ENCODE peak calls at places on chromosomes 3 and 15, in eight cellular contexts. One of them, this sample, is unnamed.

GRCh38 chr3:41519746-41520145 is 320.4 kb downstream of the CTNNB1 start:
- DNase-seq in mesendoderm: no peak
- DNase-seq in fibroblast of lung: no peak
- DNase-seq in IMR-90: no peak
- DNase-seq in HCT116: no peak
- DNase-seq in upper lobe of right lung: no peak
- DNase-seq in hepatocyte: no peak
- DNase-seq in mesenchymal stem cell: no peak
- DNase-seq in this sample: no peak

GRCh38 chr3:121411554-121411953 is 134.2 kb downstream of the POLQ start:
- DNase-seq in mesendoderm: no peak
- DNase-seq in fibroblast of lung: peak; percentile 10
- DNase-seq in IMR-90: peak; percentile 40
- DNase-seq in HCT116: no peak
- DNase-seq in upper lobe of right lung: no peak
- DNase-seq in hepatocyte: no peak
- DNase-seq in mesenchymal stem cell: no peak
- DNase-seq in this sample: no peak

GRCh38 chr3:62475940-62476339 is 102.6 kb upstream of the FEZF2 start:
- DNase-seq in mesendoderm: no peak
- DNase-seq in fibroblast of lung: no peak
- DNase-seq in IMR-90: no peak
- DNase-seq in HCT116: no peak
- DNase-seq in upper lobe of right lung: no peak
- DNase-seq in hepatocyte: no peak
- DNase-seq in mesenchymal stem cell: no peak
- DNase-seq in this sample: no peak

GRCh38 chr3:127690823-127691452 is 18.2 kb downstream of the ABTB1 start:
- DNase-seq in mesendoderm: peak; percentile 88
- DNase-seq in fibroblast of lung: peak; percentile 68
- DNase-seq in IMR-90: peak; percentile 70
- DNase-seq in HCT116: peak; percentile 43
- DNase-seq in upper lobe of right lung: peak; percentile 69
- DNase-seq in hepatocyte: peak; percentile 73
- DNase-seq in mesenchymal stem cell: peak; percentile 76
- DNase-seq in this sample: peak; percentile 70

GRCh38 chr3:122395582-122395981 is 11.6 kb downstream of the FAM162A start:
- DNase-seq in mesendoderm: no peak
- DNase-seq in fibroblast of lung: no peak
- DNase-seq in IMR-90: no peak
- DNase-seq in HCT116: no peak
- DNase-seq in upper lobe of right lung: no peak
- DNase-seq in hepatocyte: no peak
- DNase-seq in mesenchymal stem cell: no peak
- DNase-seq in this sample: no peak

GRCh38 chr3:99323940-99324339 is 314.5 kb upstream of the COL8A1 start:
- DNase-seq in mesendoderm: no peak
- DNase-seq in fibroblast of lung: no peak
- DNase-seq in IMR-90: no peak
- DNase-seq in HCT116: no peak
- DNase-seq in upper lobe of right lung: no peak
- DNase-seq in hepatocyte: no peak
- DNase-seq in mesenchymal stem cell: no peak
- DNase-seq in this sample: no peak

GRCh38 chr3:58989173-58989572 is 60.7 kb downstream of the CFAP20DC start:
- DNase-seq in mesendoderm: no peak
- DNase-seq in fibroblast of lung: peak; percentile 79
- DNase-seq in IMR-90: peak; percentile 87
- DNase-seq in HCT116: no peak
- DNase-seq in upper lobe of right lung: no peak
- DNase-seq in hepatocyte: no peak
- DNase-seq in mesenchymal stem cell: peak; percentile 35
- DNase-seq in this sample: no peak

GRCh38 chr3:38575279-38575843 is 74.1 kb downstream of the SCN5A start:
- DNase-seq in mesendoderm: no peak
- DNase-seq in fibroblast of lung: no peak
- DNase-seq in IMR-90: no peak
- DNase-seq in HCT116: no peak
- DNase-seq in upper lobe of right lung: peak; percentile 32
- DNase-seq in hepatocyte: peak; percentile 1
- DNase-seq in mesenchymal stem cell: no peak
- DNase-seq in this sample: no peak

GRCh38 chr3:71087109-71088018 is 496.2 kb downstream of the FOXP1 start:
- DNase-seq in mesendoderm: no peak
- DNase-seq in fibroblast of lung: peak; percentile 71
- DNase-seq in IMR-90: peak; percentile 51
- DNase-seq in HCT116: no peak
- DNase-seq in upper lobe of right lung: no peak
- DNase-seq in hepatocyte: no peak
- DNase-seq in mesenchymal stem cell: peak; percentile 81
- DNase-seq in this sample: no peak

GRCh38 chr15:75449585-75450306 is 1.7 kb downstream of the SIN3A start:
- DNase-seq in mesendoderm: no peak
- DNase-seq in fibroblast of lung: no peak
- DNase-seq in IMR-90: no peak
- DNase-seq in HCT116: no peak
- DNase-seq in upper lobe of right lung: no peak
- DNase-seq in hepatocyte: no peak
- DNase-seq in mesenchymal stem cell: no peak
- DNase-seq in this sample: no peak

GRCh38 chr15:85621096-85621495 is 173.6 kb downstream of the KLHL25 start:
- DNase-seq in mesendoderm: no peak
- DNase-seq in fibroblast of lung: peak; percentile 48
- DNase-seq in IMR-90: no peak
- DNase-seq in HCT116: no peak
- DNase-seq in upper lobe of right lung: no peak
- DNase-seq in hepatocyte: no peak
- DNase-seq in mesenchymal stem cell: no peak
- DNase-seq in this sample: no peak

GRCh38 chr15:31327674-31328424 is 1.2 kb downstream of the KLF13 start:
- DNase-seq in mesendoderm: peak; percentile 48
- DNase-seq in fibroblast of lung: peak; percentile 18
- DNase-seq in IMR-90: peak; percentile 19
- DNase-seq in HCT116: no peak
- DNase-seq in upper lobe of right lung: peak; percentile 93
- DNase-seq in hepatocyte: peak; percentile 89
- DNase-seq in mesenchymal stem cell: peak; percentile 52
- DNase-seq in this sample: peak; percentile 82

GRCh38 chr3:13189639-13190375 is 116.6 kb upstream of the IQSEC1 start:
- DNase-seq in mesendoderm: no peak
- DNase-seq in fibroblast of lung: peak; percentile 23
- DNase-seq in IMR-90: peak; percentile 36
- DNase-seq in HCT116: no peak
- DNase-seq in upper lobe of right lung: no peak
- DNase-seq in hepatocyte: peak; percentile 57
- DNase-seq in mesenchymal stem cell: peak; percentile 63
- DNase-seq in this sample: no peak

GRCh38 chr15:48440084-48440483 is 108.9 kb downstream of the DUT start:
- DNase-seq in mesendoderm: peak; percentile 86
- DNase-seq in fibroblast of lung: peak; percentile 96
- DNase-seq in IMR-90: peak; percentile 87
- DNase-seq in HCT116: no peak
- DNase-seq in upper lobe of right lung: no peak
- DNase-seq in hepatocyte: no peak
- DNase-seq in mesenchymal stem cell: peak; percentile 63
- DNase-seq in this sample: no peak

GRCh38 chr15:26069204-26069603 is 206.1 kb upstream of the ATP10A start:
- DNase-seq in mesendoderm: no peak
- DNase-seq in fibroblast of lung: no peak
- DNase-seq in IMR-90: no peak
- DNase-seq in HCT116: no peak
- DNase-seq in upper lobe of right lung: no peak
- DNase-seq in hepatocyte: no peak
- DNase-seq in mesenchymal stem cell: no peak
- DNase-seq in this sample: no peak

GRCh38 chr3:468172-468571 is 271.6 kb downstream of the CHL1 start:
- DNase-seq in mesendoderm: peak; percentile 29
- DNase-seq in fibroblast of lung: no peak
- DNase-seq in IMR-90: no peak
- DNase-seq in HCT116: no peak
- DNase-seq in upper lobe of right lung: no peak
- DNase-seq in hepatocyte: peak; percentile 21
- DNase-seq in mesenchymal stem cell: no peak
- DNase-seq in this sample: no peak

GRCh38 chr15:101137312-101137940 is 114.4 kb downstream of the CHSY1 start:
- DNase-seq in mesendoderm: no peak
- DNase-seq in fibroblast of lung: no peak
- DNase-seq in IMR-90: no peak
- DNase-seq in HCT116: no peak
- DNase-seq in upper lobe of right lung: no peak
- DNase-seq in hepatocyte: no peak
- DNase-seq in mesenchymal stem cell: no peak
- DNase-seq in this sample: no peak

DNA sequence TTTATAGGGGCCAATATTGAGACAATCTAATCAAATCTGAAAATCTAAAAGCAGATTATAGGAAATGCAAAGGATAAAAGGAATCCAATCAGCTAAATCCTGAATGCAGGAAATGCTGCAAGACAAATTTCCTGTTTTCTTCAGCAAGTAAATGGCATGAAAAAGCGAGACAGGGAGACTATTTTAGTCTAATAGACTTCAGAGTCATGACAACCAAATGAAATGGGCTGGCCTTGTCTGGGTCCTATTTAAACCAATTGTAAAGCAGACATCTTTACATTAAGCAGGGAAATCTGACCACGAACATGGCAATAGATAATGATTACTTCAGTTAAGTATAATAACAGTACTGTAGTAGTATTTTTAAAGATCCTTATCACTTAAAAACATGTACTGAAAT is 2.1 kb downstream of the DBR1 start:
- DNase-seq in mesendoderm: no peak
- DNase-seq in fibroblast of lung: no peak
- DNase-seq in IMR-90: no peak
- DNase-seq in HCT116: no peak
- DNase-seq in upper lobe of right lung: no peak
- DNase-seq in hepatocyte: no peak
- DNase-seq in mesenchymal stem cell: no peak
- DNase-seq in this sample: no peak
- H3K36me3 ChIP-seq in mesendoderm: peaks cover 3% of the 10 kb centered on the region
- H3K36me3 ChIP-seq in fibroblast of lung: peaks cover 4% of the 10 kb centered on the region
- H3K36me3 ChIP-seq in IMR-90: peaks cover 14% of the 10 kb centered on the region
- H3K36me3 ChIP-seq in HCT116: peaks cover 20% of the 10 kb centered on the region
- H3K36me3 ChIP-seq in upper lobe of right lung: peaks cover 50% of the 10 kb centered on the region
- H3K36me3 ChIP-seq in hepatocyte: no peaks in the 10 kb centered on the region
- H3K36me3 ChIP-seq in mesenchymal stem cell: peaks cover 12% of the 10 kb centered on the region
- H3K36me3 ChIP-seq in this sample: peaks cover 1% of the 10 kb centered on the region

GRCh38 chr3:14450506-14450905 is 48.1 kb downstream of the SLC6A6 start:
- DNase-seq in mesendoderm: no peak
- DNase-seq in fibroblast of lung: no peak
- DNase-seq in IMR-90: no peak
- DNase-seq in HCT116: no peak
- DNase-seq in upper lobe of right lung: no peak
- DNase-seq in hepatocyte: no peak
- DNase-seq in mesenchymal stem cell: no peak
- DNase-seq in this sample: no peak
- H3K36me3 ChIP-seq in mesendoderm: peaks cover 31% of the 10 kb centered on the region
- H3K36me3 ChIP-seq in fibroblast of lung: peaks cover 14% of the 10 kb centered on the region
- H3K36me3 ChIP-seq in IMR-90: peaks cover 50% of the 10 kb centered on the region
- H3K36me3 ChIP-seq in HCT116: peaks cover 25% of the 10 kb centered on the region
- H3K36me3 ChIP-seq in upper lobe of right lung: peaks cover 72% of the 10 kb centered on the region
- H3K36me3 ChIP-seq in hepatocyte: peaks cover 3% of the 10 kb centered on the region
- H3K36me3 ChIP-seq in mesenchymal stem cell: peaks cover 78% of the 10 kb centered on the region
- H3K36me3 ChIP-seq in this sample: peaks cover 11% of the 10 kb centered on the region

GRCh38 chr3:44805960-44806359 is 44.4 kb downstream of the KIF15 start:
- DNase-seq in mesendoderm: peak; percentile 17
- DNase-seq in fibroblast of lung: no peak
- DNase-seq in IMR-90: no peak
- DNase-seq in HCT116: no peak
- DNase-seq in upper lobe of right lung: no peak
- DNase-seq in hepatocyte: no peak
- DNase-seq in mesenchymal stem cell: no peak
- DNase-seq in this sample: no peak

GRCh38 chr3:44803298-44803697 is 41.7 kb downstream of the KIF15 start:
- DNase-seq in mesendoderm: no peak
- DNase-seq in fibroblast of lung: no peak
- DNase-seq in IMR-90: no peak
- DNase-seq in HCT116: no peak
- DNase-seq in upper lobe of right lung: no peak
- DNase-seq in hepatocyte: no peak
- DNase-seq in mesenchymal stem cell: no peak
- DNase-seq in this sample: no peak

DNA sequence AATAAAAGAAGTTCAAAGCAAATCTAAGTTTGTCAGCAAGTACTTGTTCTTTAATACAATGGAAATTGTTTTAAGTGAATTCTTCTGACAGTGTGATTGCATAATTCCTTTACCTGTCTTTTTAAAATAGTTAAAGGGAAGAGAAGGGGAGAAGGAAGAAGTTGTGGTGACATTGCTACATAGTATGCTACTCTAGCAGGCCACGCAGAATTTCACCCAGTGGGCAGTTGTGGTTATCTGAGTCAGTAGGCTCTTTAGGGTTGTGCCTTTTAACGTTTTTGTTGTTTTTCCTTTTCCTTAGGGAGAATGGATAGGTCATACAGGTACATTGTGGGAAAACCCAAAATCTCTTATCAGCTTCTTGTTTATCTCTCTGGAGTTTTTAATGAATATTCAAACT is 40.4 kb downstream of the KIF15 start:
- DNase-seq in mesendoderm: no peak
- DNase-seq in fibroblast of lung: no peak
- DNase-seq in IMR-90: no peak
- DNase-seq in HCT116: no peak
- DNase-seq in upper lobe of right lung: no peak
- DNase-seq in hepatocyte: no peak
- DNase-seq in mesenchymal stem cell: no peak
- DNase-seq in this sample: no peak
- H3K36me3 ChIP-seq in mesendoderm: peaks cover 3% of the 10 kb centered on the region
- H3K36me3 ChIP-seq in fibroblast of lung: peaks cover 2% of the 10 kb centered on the region
- H3K36me3 ChIP-seq in IMR-90: peaks cover 3% of the 10 kb centered on the region
- H3K36me3 ChIP-seq in HCT116: peaks cover 19% of the 10 kb centered on the region
- H3K36me3 ChIP-seq in upper lobe of right lung: no peaks in the 10 kb centered on the region
- H3K36me3 ChIP-seq in hepatocyte: no peaks in the 10 kb centered on the region
- H3K36me3 ChIP-seq in mesenchymal stem cell: no peaks in the 10 kb centered on the region
- H3K36me3 ChIP-seq in this sample: no peaks in the 10 kb centered on the region

DNA sequence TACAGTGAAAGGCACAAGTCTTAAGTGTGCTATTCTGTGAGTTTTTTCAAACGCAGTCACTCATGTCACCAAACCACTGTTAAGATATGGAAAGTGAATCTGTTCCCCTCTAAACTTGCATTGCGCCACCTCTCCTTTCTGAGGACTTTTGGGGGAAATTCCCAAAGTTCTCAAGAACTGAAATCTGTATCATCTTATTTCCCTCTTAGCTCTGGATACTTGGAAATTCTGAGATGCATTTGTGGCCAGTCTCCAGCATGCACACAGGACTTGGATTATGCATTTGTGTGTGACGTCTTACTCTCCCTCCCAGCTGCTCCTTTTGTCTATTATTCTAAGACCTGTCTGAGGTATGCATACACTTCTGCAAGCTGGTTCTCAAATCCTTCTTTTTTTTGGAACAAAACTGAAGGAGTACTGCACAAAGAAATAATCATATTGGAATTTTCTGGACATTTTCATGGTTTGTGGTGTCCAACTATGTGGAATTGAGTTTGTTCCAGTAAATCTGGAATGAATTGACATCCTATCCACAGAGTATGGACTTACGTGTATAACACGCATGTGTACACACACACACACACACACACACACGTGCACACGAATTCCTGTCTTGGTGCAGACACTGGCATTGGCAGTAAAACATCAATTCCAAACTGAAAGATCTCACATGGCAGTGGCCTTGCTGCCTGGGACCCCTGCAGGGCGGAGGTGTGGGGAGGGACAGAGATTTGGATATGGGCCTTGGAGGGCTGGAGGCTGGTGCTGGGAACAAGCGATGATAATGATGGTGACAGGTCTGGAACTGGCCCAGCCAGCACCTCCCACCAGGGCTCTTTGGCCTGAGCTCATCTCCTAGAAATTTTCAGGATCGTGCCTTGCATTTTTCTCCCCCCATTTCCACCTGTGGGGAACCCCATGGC is 8.2 kb upstream of the LCTL start:
- DNase-seq in mesendoderm: no peak
- DNase-seq in fibroblast of lung: peak; percentile 85
- DNase-seq in IMR-90: peak; percentile 89
- DNase-seq in HCT116: no peak
- DNase-seq in upper lobe of right lung: no peak
- DNase-seq in hepatocyte: no peak
- DNase-seq in mesenchymal stem cell: peak; percentile 48
- DNase-seq in this sample: no peak
- H3K36me3 ChIP-seq in mesendoderm: no peaks in the 10 kb centered on the region
- H3K36me3 ChIP-seq in fibroblast of lung: no peaks in the 10 kb centered on the region
- H3K36me3 ChIP-seq in IMR-90: no peaks in the 10 kb centered on the region
- H3K36me3 ChIP-seq in HCT116: no peaks in the 10 kb centered on the region
- H3K36me3 ChIP-seq in upper lobe of right lung: no peaks in the 10 kb centered on the region
- H3K36me3 ChIP-seq in hepatocyte: no peaks in the 10 kb centered on the region
- H3K36me3 ChIP-seq in mesenchymal stem cell: no peaks in the 10 kb centered on the region
- H3K36me3 ChIP-seq in this sample: no peaks in the 10 kb centered on the region